ENCODE peak calls at places on chromosomes 16 and 17, in seven cellular contexts. One of them, this sample, is unnamed.

GRCh38 chr16:75096730-75097129 is 19.9 kb downstream of the LDHD start:
- DNase-seq in K562: peak
- DNase-seq in mesendoderm: peak
- DNase-seq in endodermal cell: peak
- DNase-seq in IMR-90: no peak
- DNase-seq in SK-N-SH: peak
- DNase-seq in SK-N-MC: no peak
- DNase-seq in this sample: no peak

GRCh38 chr17:65684631-65685030 is 123.2 kb upstream of the AXIN2 start:
- DNase-seq in mesendoderm: no peak
- DNase-seq in SK-N-MC: no peak
- DNase-seq in IMR-90: peak
- DNase-seq in endodermal cell: no peak
- DNase-seq in K562: no peak
- DNase-seq in SK-N-SH: no peak
- DNase-seq in this sample: no peak

GRCh38 chr17:79842656-79843474 is 3.6 kb upstream of the CBX4 start:
- DNase-seq in SK-N-MC: no peak
- DNase-seq in K562: no peak
- DNase-seq in IMR-90: no peak
- DNase-seq in SK-N-SH: peak
- DNase-seq in endodermal cell: peak
- DNase-seq in mesendoderm: no peak
- DNase-seq in this sample: no peak

GRCh38 chr17:11418367-11418766 is 177.4 kb downstream of the SHISA6 start:
- DNase-seq in SK-N-SH: no peak
- DNase-seq in mesendoderm: no peak
- DNase-seq in IMR-90: no peak
- DNase-seq in SK-N-MC: no peak
- DNase-seq in endodermal cell: no peak
- DNase-seq in K562: no peak
- DNase-seq in this sample: no peak

GRCh38 chr17:56661906-56662305 is 68.4 kb downstream of the NOG start:
- DNase-seq in K562: no peak
- DNase-seq in SK-N-SH: no peak
- DNase-seq in IMR-90: no peak
- DNase-seq in SK-N-MC: no peak
- DNase-seq in mesendoderm: no peak
- DNase-seq in endodermal cell: no peak
- DNase-seq in this sample: no peak

GRCh38 chr16:17370233-17371013 is 100.3 kb downstream of the XYLT1 start:
- DNase-seq in K562: no peak
- DNase-seq in SK-N-MC: no peak
- DNase-seq in IMR-90: peak
- DNase-seq in SK-N-SH: peak
- DNase-seq in endodermal cell: no peak
- DNase-seq in mesendoderm: no peak
- DNase-seq in this sample: no peak

GRCh38 chr17:57900991-57901743 is 51.3 kb upstream of the MRPS23 start:
- DNase-seq in K562: no peak
- DNase-seq in IMR-90: no peak
- DNase-seq in SK-N-SH: no peak
- DNase-seq in mesendoderm: no peak
- DNase-seq in SK-N-MC: no peak
- DNase-seq in endodermal cell: peak
- DNase-seq in this sample: no peak

GRCh38 chr17:35788504-35788998 is 6.9 kb downstream of the MMP28 start:
- DNase-seq in mesendoderm: no peak
- DNase-seq in SK-N-MC: no peak
- DNase-seq in endodermal cell: no peak
- DNase-seq in SK-N-SH: peak
- DNase-seq in IMR-90: peak
- DNase-seq in K562: peak
- DNase-seq in this sample: no peak

GRCh38 chr16:78731785-78732184 is 632.3 kb downstream of the WWOX start:
- DNase-seq in endodermal cell: no peak
- DNase-seq in K562: no peak
- DNase-seq in mesendoderm: no peak
- DNase-seq in IMR-90: no peak
- DNase-seq in SK-N-SH: no peak
- DNase-seq in SK-N-MC: no peak
- DNase-seq in this sample: no peak

GRCh38 chr17:76914937-76915336 is 46.7 kb downstream of the MGAT5B start:
- DNase-seq in K562: no peak
- DNase-seq in SK-N-MC: no peak
- DNase-seq in IMR-90: no peak
- DNase-seq in SK-N-SH: no peak
- DNase-seq in endodermal cell: no peak
- DNase-seq in mesendoderm: no peak
- DNase-seq in this sample: no peak

GRCh38 chr16:64287667-64288521 is 834.0 kb downstream of the CDH11 start:
- DNase-seq in endodermal cell: no peak
- DNase-seq in IMR-90: no peak
- DNase-seq in K562: no peak
- DNase-seq in SK-N-SH: peak
- DNase-seq in mesendoderm: no peak
- DNase-seq in SK-N-MC: no peak
- DNase-seq in this sample: no peak

GRCh38 chr17:47698749-47699535 is 5.0 kb downstream of the TBKBP1 start:
- DNase-seq in SK-N-SH: peak
- DNase-seq in IMR-90: peak
- DNase-seq in K562: peak
- DNase-seq in mesendoderm: peak
- DNase-seq in SK-N-MC: no peak
- DNase-seq in endodermal cell: peak
- DNase-seq in this sample: no peak

GRCh38 chr16:364091-364490 is 6.2 kb downstream of the MRPL28 start:
- DNase-seq in SK-N-MC: no peak
- DNase-seq in SK-N-SH: peak
- DNase-seq in endodermal cell: no peak
- DNase-seq in IMR-90: no peak
- DNase-seq in mesendoderm: no peak
- DNase-seq in K562: no peak
- DNase-seq in this sample: no peak

GRCh38 chr17:47077576-47077975 is 98.5 kb upstream of the RPRML start:
- DNase-seq in SK-N-SH: no peak
- DNase-seq in SK-N-MC: no peak
- DNase-seq in K562: no peak
- DNase-seq in IMR-90: peak
- DNase-seq in endodermal cell: no peak
- DNase-seq in mesendoderm: no peak
- DNase-seq in this sample: no peak

GRCh38 chr17:39231091-39231561 is 5.4 kb upstream of the STAC2 start:
- DNase-seq in K562: no peak
- DNase-seq in SK-N-MC: no peak
- DNase-seq in SK-N-SH: peak
- DNase-seq in endodermal cell: peak
- DNase-seq in mesendoderm: no peak
- DNase-seq in IMR-90: no peak
- DNase-seq in this sample: no peak

DNA sequence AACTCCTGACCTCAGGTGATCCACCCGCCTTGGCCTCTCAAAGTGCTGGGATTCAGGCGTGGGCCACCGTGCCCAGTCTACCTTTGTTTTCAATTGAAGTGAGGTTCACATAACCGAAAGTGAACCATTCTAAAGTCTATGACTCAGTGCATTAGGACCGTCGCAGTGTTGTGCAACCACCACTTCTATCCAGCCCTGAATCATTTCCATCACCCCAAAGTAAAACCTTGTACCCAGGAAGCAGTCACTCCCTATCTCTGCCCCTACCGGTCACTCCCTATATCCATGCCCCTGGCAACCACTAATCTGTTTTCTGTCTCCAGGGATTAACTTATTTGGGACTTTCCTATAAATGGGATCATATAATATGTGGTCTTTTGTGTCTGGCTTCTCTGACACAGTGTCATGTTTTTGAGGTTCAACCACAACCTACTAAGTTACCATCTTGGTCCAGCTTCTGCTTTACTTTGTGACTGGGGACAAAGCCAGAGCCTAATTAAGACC is 28.3 kb upstream of the CDC42EP4 start:
- DNase-seq in SK-N-SH: no peak
- DNase-seq in endodermal cell: no peak
- DNase-seq in mesendoderm: no peak
- DNase-seq in SK-N-MC: no peak
- DNase-seq in IMR-90: peak
- DNase-seq in K562: no peak
- DNase-seq in this sample: no peak
- H3K9ac ChIP-seq in SK-N-SH: peak
- H3K9ac ChIP-seq in endodermal cell: no peak
- H3K9ac ChIP-seq in mesendoderm: no peak
- H3K9ac ChIP-seq in SK-N-MC: no peak
- H3K9ac ChIP-seq in IMR-90: no peak
- H3K9ac ChIP-seq in K562: no peak
- H3K9ac ChIP-seq in this sample: no peak

DNA sequence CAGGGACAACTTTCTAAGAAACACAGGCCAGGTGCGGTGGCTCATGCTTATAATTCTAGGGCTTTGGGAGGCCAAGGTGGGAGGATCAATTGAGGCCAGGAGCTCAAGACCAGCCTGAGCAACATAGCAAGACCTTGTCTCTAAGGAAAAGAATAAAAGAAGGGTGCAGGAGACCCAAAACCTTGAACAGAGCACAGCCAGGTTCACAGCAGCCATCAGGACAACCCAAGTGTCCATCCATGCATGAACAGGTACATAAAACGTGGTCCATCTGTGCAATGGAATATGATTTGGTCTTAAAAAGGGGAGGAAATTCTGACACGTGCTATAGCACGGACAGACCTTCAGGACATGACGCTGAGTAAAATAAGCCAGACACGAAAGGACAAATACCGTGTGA is 91.0 kb downstream of the PGS1 start:
- DNase-seq in IMR-90: no peak
- DNase-seq in SK-N-MC: no peak
- DNase-seq in K562: no peak
- DNase-seq in endodermal cell: no peak
- DNase-seq in mesendoderm: no peak
- DNase-seq in SK-N-SH: no peak
- DNase-seq in this sample: no peak
- H3K9ac ChIP-seq in IMR-90: no peak
- H3K9ac ChIP-seq in SK-N-MC: no peak
- H3K9ac ChIP-seq in K562: no peak
- H3K9ac ChIP-seq in endodermal cell: no peak
- H3K9ac ChIP-seq in mesendoderm: no peak
- H3K9ac ChIP-seq in SK-N-SH: no peak
- H3K9ac ChIP-seq in this sample: no peak

GRCh38 chr16:47787695-47788094 is 326.6 kb downstream of the PHKB start:
- DNase-seq in mesendoderm: peak
- DNase-seq in SK-N-MC: no peak
- DNase-seq in endodermal cell: peak
- DNase-seq in K562: no peak
- DNase-seq in IMR-90: peak
- DNase-seq in SK-N-SH: no peak
- DNase-seq in this sample: peak
- H3K9ac ChIP-seq in mesendoderm: no peak
- H3K9ac ChIP-seq in SK-N-MC: no peak
- H3K9ac ChIP-seq in endodermal cell: no peak
- H3K9ac ChIP-seq in K562: no peak
- H3K9ac ChIP-seq in IMR-90: no peak
- H3K9ac ChIP-seq in SK-N-SH: no peak
- H3K9ac ChIP-seq in this sample: no peak

DNA sequence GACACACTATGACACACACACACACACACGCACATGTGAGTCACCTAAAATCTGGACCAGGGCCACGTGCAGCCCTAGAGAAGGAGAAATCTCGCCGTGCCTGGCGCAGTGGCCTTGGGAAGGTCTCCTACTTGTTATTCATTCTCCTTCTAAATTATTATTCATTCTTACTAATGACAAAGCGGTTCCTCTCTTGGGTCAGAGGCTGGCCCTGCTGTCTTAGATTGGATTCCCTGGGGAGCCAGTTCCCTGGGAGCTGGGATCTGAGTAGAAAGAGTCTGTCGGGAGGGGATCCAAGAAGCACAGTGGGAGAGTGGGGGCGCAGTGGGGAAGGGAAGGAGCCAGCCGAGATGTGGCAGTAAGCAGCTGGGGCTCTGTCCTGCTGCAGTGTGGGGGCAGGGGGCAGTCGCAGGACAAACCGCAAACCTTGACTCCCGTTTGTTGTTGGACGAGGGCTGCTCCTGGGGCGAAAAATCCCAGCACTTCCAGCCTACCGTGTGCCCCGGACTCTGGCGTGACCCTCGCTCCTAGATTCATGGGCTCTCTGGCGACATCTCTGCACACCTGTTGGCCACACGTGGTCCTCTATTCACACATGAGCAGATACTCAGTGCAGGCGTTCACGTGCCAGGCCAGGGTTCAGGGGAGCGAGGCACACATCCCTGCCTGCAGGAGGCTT is 18.7 kb upstream of the JPH3 start:
- DNase-seq in IMR-90: peak
- DNase-seq in SK-N-SH: no peak
- DNase-seq in mesendoderm: no peak
- DNase-seq in K562: no peak
- DNase-seq in SK-N-MC: no peak
- DNase-seq in endodermal cell: no peak
- DNase-seq in this sample: no peak
- H3K9ac ChIP-seq in IMR-90: no peak
- H3K9ac ChIP-seq in SK-N-SH: no peak
- H3K9ac ChIP-seq in mesendoderm: no peak
- H3K9ac ChIP-seq in K562: no peak
- H3K9ac ChIP-seq in SK-N-MC: no peak
- H3K9ac ChIP-seq in endodermal cell: no peak
- H3K9ac ChIP-seq in this sample: peak

GRCh38 chr17:68534714-68535113 is 22.5 kb downstream of the PRKAR1A start:
- DNase-seq in mesendoderm: no peak
- DNase-seq in K562: no peak
- DNase-seq in SK-N-SH: no peak
- DNase-seq in endodermal cell: no peak
- DNase-seq in SK-N-MC: no peak
- DNase-seq in IMR-90: no peak
- DNase-seq in this sample: no peak
- H3K9ac ChIP-seq in mesendoderm: no peak
- H3K9ac ChIP-seq in K562: no peak
- H3K9ac ChIP-seq in SK-N-SH: no peak
- H3K9ac ChIP-seq in endodermal cell: no peak
- H3K9ac ChIP-seq in SK-N-MC: no peak
- H3K9ac ChIP-seq in IMR-90: no peak
- H3K9ac ChIP-seq in this sample: no peak

DNA sequence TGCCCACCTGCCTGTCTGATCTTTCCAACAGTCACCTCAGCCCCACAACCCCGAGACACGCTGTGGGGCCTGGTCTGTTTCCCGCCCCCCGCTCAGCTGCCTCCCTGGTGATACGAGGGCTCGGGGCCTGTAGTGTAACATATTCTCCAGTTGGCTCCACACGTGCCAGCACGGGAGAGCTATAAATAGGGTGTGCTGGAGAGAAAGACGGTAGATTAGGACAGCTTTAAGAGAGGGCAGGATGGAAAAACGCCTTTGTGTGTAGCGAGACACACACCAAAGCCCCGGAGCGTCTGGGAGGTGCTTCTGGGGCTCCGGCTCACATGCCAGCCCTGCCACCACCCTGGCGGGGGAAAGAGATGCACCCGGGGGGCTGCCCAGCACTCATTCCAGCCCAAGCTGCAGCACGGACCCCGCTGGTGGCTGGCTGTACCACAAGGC is 7.4 kb upstream of the MTSS2 start:
- DNase-seq in IMR-90: no peak
- DNase-seq in SK-N-MC: no peak
- DNase-seq in mesendoderm: no peak
- DNase-seq in endodermal cell: no peak
- DNase-seq in SK-N-SH: no peak
- DNase-seq in K562: no peak
- DNase-seq in this sample: no peak
- H3K9ac ChIP-seq in IMR-90: peak
- H3K9ac ChIP-seq in SK-N-MC: no peak
- H3K9ac ChIP-seq in mesendoderm: no peak
- H3K9ac ChIP-seq in endodermal cell: no peak
- H3K9ac ChIP-seq in SK-N-SH: peak
- H3K9ac ChIP-seq in K562: no peak
- H3K9ac ChIP-seq in this sample: peak

This sample was measured in NT2/D1.